ENCODE peak calls at places on chromosomes 1 and 21, in eight cellular contexts. O is HL-60, L is GM12878, C is Panc1, H is transverse colon, I is spleen, G is HCT116, R is suprapubic skin. A is an unnamed sample.

GRCh38 chr1:998905-999796 is 746 bp downstream of the HES4 start:
- DNase-seq in R (peak), G (no peak), O (no peak), H (no peak), I (peak), L (no peak), C (no peak), A (peak)

GRCh38 chr1:115492880-115493279 is 148.9 kb upstream of the VANGL1 start:
- DNase-seq in H (no peak), O (no peak), C (no peak), R (no peak), L (no peak), G (no peak), I (no peak), A (no peak)

GRCh38 chr1:208038303-208038702 is 127.4 kb upstream of the CD34 start:
- DNase-seq in C (no peak), H (no peak), G (no peak), O (no peak), I (no peak), R (no peak), L (no peak), A (no peak)

GRCh38 chr1:230966358-230966873 is 12.2 kb downstream of the TTC13 start:
- DNase-seq in C (no peak), O (no peak), L (no peak), H (no peak), G (no peak), I (no peak), R (no peak), A (no peak)

GRCh38 chr1:18140411-18140810 is 32.8 kb downstream of the IGSF21 start:
- DNase-seq in H (no peak), O (no peak), I (peak), C (no peak), R (no peak), L (no peak), G (no peak), A (no peak)

GRCh38 chr21:35208810-35209517 is 159.9 kb upstream of the RUNX1 start:
- DNase-seq in L (no peak), C (no peak), G (no peak), H (no peak), I (no peak), R (no peak), O (no peak), A (no peak)

GRCh38 chr1:216430744-216431143 is 7.5 kb upstream of the USH2A start:
- DNase-seq in H (no peak), L (no peak), G (no peak), R (no peak), O (no peak), C (no peak), I (no peak), A (no peak)

GRCh38 chr21:27584266-27584665 is 617.4 kb upstream of the ADAMTS5 start:
- DNase-seq in I (no peak), C (no peak), R (no peak), H (no peak), L (no peak), O (no peak), G (no peak), A (no peak)

GRCh38 chr1:175480343-175480827 is 263.0 kb downstream of the TNR start:
- DNase-seq in L (no peak), I (no peak), C (no peak), H (no peak), G (no peak), O (no peak), R (no peak), A (no peak)

GRCh38 chr1:52190500-52191252 is 48.8 kb downstream of the ZFYVE9 start:
- DNase-seq in H (no peak), I (no peak), O (no peak), L (no peak), G (no peak), R (no peak), C (no peak), A (no peak)

GRCh38 chr1:171350579-171350978 is 36.6 kb downstream of the FMO4 start:
- DNase-seq in L (no peak), C (no peak), R (no peak), G (no peak), O (no peak), H (no peak), I (no peak), A (no peak)

GRCh38 chr1:66848193-66848592 is 47.1 kb upstream of the INSL5 start:
- DNase-seq in L (no peak), C (no peak), I (no peak), H (no peak), R (no peak), O (no peak), G (no peak), A (no peak)

GRCh38 chr1:232403017-232403714 is 226.8 kb downstream of the SIPA1L2 start:
- DNase-seq in I (no peak), C (no peak), O (no peak), R (no peak), L (no peak), G (no peak), H (no peak), A (peak)

GRCh38 chr1:159197767-159198557 is 6.7 kb upstream of the ACKR1 start:
- DNase-seq in G (peak), O (peak), H (peak), C (peak), I (no peak), R (no peak), L (no peak), A (peak)

GRCh38 chr1:178944729-178945128 is 73.9 kb upstream of the ANGPTL1 start:
- DNase-seq in I (no peak), C (no peak), H (no peak), G (no peak), O (no peak), L (no peak), R (no peak), A (no peak)

GRCh38 chr1:244865028-244865371 is 657 bp upstream of the HNRNPU start:
- DNase-seq in O (peak), G (no peak), H (peak), R (peak), L (no peak), C (no peak), I (peak), A (peak)

GRCh38 chr21:38165466-38166213 is 91.2 kb upstream of the KCNJ15 start:
- DNase-seq in R (no peak), O (no peak), L (no peak), G (no peak), I (no peak), H (no peak), C (no peak), A (no peak)

GRCh38 chr1:26960625-26960966 is 328 bp upstream of the KDF1 start:
- DNase-seq in C (no peak), O (no peak), H (no peak), I (no peak), L (no peak), G (no peak), R (no peak), A (no peak)
- H3K4me3 ChIP-seq in C (peak), O (no peak), H (peak), I (peak), L (no peak), G (peak), R (peak), A (no peak)

DNA sequence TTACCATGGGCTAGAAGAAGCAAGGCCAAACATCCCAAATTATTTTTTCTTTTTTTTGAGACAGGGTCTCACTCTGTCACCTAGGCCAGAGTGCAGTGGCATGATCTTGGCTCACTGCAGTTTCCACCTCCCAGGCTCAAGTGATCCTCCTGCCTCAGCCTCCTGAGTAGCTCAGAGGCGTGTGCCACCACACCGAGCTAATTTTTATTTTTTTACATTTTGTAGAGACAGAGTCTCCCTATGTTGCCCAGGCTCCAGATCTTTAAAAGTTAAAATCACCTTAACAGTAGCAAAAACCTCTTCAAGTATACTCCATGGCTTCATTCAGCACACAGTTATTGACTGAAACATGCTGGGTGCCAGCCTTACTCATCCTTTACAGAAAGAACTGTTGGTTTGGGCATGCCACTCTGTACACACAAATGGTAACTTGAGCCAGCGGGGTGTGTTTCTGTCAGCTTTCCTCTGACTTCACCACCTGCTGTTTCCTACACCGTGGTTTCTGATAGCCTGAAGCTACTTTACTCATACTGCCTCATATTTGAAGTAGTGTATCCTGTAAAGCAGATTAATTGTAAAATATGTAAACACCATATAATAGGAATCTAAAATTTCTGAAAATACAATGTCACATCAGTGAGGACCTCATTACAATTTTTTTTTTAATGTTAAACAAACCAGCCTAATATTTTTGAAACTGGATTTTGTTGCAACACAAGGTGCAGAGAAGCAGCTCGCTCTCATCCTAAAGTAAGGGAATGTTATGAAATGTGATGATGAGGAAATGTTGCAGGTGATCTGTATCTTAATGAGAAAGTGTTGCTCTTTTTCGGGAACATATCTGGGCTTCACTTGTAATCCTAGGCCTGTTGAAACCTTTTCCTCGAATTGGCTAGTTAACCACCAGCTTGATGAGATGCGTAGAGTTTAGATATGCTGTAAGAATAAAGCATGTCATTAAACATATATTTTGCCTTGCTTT is 113.9 kb downstream of the ATP5PO start:
- DNase-seq in R (no peak), I (no peak), L (no peak), G (peak), O (peak), C (peak), H (no peak), A (no peak)
- H3K27ac ChIP-seq in R (peak), I (no peak), L (no peak), G (peak), O (peak), C (peak), H (peak), A (peak)

GRCh38 chr1:25825605-25826004 is 5.9 kb downstream of the MTFR1L start:
- DNase-seq in G (no peak), H (no peak), L (no peak), I (no peak), R (no peak), C (no peak), O (no peak), A (no peak)

GRCh38 chr1:25828491-25828890 is 8.7 kb downstream of the MTFR1L start:
- DNase-seq in I (no peak), C (no peak), L (no peak), G (no peak), R (no peak), H (no peak), O (no peak), A (no peak)

GRCh38 chr1:25821630-25822091 is 1.9 kb downstream of the MTFR1L start:
- DNase-seq in L (no peak), C (no peak), I (no peak), G (no peak), O (no peak), R (no peak), H (no peak), A (no peak)

GRCh38 chr1:25829046-25829445 is 9.3 kb downstream of the MTFR1L start:
- DNase-seq in H (no peak), R (no peak), O (no peak), C (no peak), L (no peak), G (no peak), I (no peak), A (no peak)

GRCh38 chr1:25826571-25826970 is 6.8 kb downstream of the MTFR1L start:
- DNase-seq in R (no peak), C (no peak), I (no peak), G (no peak), H (no peak), L (no peak), O (no peak), A (no peak)
- TF ChIP-seq POLR2AphosphoS5 in R (no peak), C (no peak), I (no peak), G (no peak), H (no peak), L (no peak), O (no peak), A (no peak)

GRCh38 chr1:40936878-40937484 is 42.5 kb upstream of the CTPS1 start:
- DNase-seq in H (no peak), C (no peak), L (no peak), R (no peak), I (no peak), G (no peak), O (peak), A (no peak)
- H3K4me3 ChIP-seq in H (no peak), C (no peak), L (no peak), R (no peak), I (no peak), G (no peak), O (no peak), A (no peak)

GRCh38 chr1:204550926-204551325 is 34.7 kb downstream of the MDM4 start:
- DNase-seq in R (no peak), L (no peak), G (no peak), I (no peak), C (no peak), H (no peak), O (no peak), A (no peak)
- H3K27ac ChIP-seq in R (no peak), L (no peak), G (no peak), I (no peak), C (no peak), H (no peak), O (no peak), A (no peak)

GRCh38 chr1:116560704-116561490 is 9.9 kb downstream of the CD58 start:
- DNase-seq in I (no peak), R (no peak), G (no peak), H (no peak), C (no peak), L (no peak), O (no peak), A (no peak)
- TF ChIP-seq POLR2AphosphoS5 in I (no peak), R (no peak), G (no peak), H (no peak), C (no peak), L (peak), O (no peak), A (no peak)

GRCh38 chr21:31267644-31268043 is 76.4 kb downstream of the TIAM1 start:
- DNase-seq in O (no peak), R (no peak), L (no peak), H (no peak), I (no peak), G (no peak), C (no peak), A (no peak)
- H3K4me3 ChIP-seq in O (no peak), R (no peak), L (no peak), H (no peak), I (no peak), G (no peak), C (no peak), A (no peak)